ENCODE peak calls at places on chromosomes 16 and 17, in seven cellular contexts. W is activated naive CD8-positive, alpha-beta T cell treated with anti-CD3 and anti-CD28 coated beads, Interleukin-2, amount 50 U/mL, for 24 hours; B is OCI-LY7; M is Calu3; E is HEK293T; C is stimulated activated CD8-positive, alpha-beta memory T cell treated with anti-CD3 and anti-CD28 coated beads, Interleukin-12 subunit alpha, Interleukin-12 subunit beta, amount 100 ng/mL, for 1 hour; Q is adipocyte. Z is an unnamed sample.

GRCh38 chr17:9817086-9817485 is 4.8 kb downstream of the GSG1L2 start:
- DNase-seq in W (no peak), B (no peak), M (peak; percentile 61), E (peak; percentile 47), C (no peak), Q (peak; percentile 2), Z (no peak)

GRCh38 chr17:57747221-57748017 is 2.3 kb upstream of the CCDC182 start:
- DNase-seq in W (peak; percentile 27), B (peak; percentile 83), M (peak; percentile 17), E (peak; percentile 73), C (peak; percentile 6), Q (peak; percentile 85), Z (peak; percentile 53)

GRCh38 chr17:66925811-66926500 is 38.6 kb upstream of the CACNG4 start:
- DNase-seq in W (no peak), B (no peak), M (no peak), E (no peak), C (no peak), Q (no peak), Z (no peak)

GRCh38 chr17:81648013-81648706 is 8.2 kb downstream of the PDE6G start:
- DNase-seq in W (no peak), B (no peak), M (no peak), E (no peak), C (no peak), Q (no peak), Z (no peak)

GRCh38 chr16:17387226-17387625 is 83.5 kb downstream of the XYLT1 start:
- DNase-seq in W (no peak), B (no peak), M (no peak), E (no peak), C (no peak), Q (no peak), Z (no peak)

GRCh38 chr16:56195151-56195550 is 3.9 kb downstream of the GNAO1 start:
- DNase-seq in W (no peak), B (no peak), M (no peak), E (no peak), C (no peak), Q (no peak), Z (no peak)

GRCh38 chr17:57672205-57672632 is 72.9 kb downstream of the CCDC182 start:
- DNase-seq in W (peak; percentile 20), B (peak; percentile 72), M (no peak), E (no peak), C (no peak), Q (peak; percentile 70), Z (no peak)

GRCh38 chr17:16281351-16281750 is 64.3 kb downstream of the PIGL start:
- DNase-seq in W (no peak), B (no peak), M (no peak), E (no peak), C (no peak), Q (peak; percentile 71), Z (no peak)

GRCh38 chr17:35716897-35717839 is 14.3 kb upstream of the RASL10B start:
- DNase-seq in W (no peak), B (no peak), M (no peak), E (no peak), C (no peak), Q (peak; percentile 86), Z (no peak)

GRCh38 chr17:6279659-6280058 is 155.3 kb downstream of the AIPL1 start:
- DNase-seq in W (no peak), B (peak; percentile 13), M (peak; percentile 55), E (no peak), C (no peak), Q (no peak), Z (peak; percentile 9)

GRCh38 chr17:13753151-13753550 is 151.4 kb upstream of the HS3ST3A1 start:
- DNase-seq in W (no peak), B (no peak), M (no peak), E (no peak), C (no peak), Q (no peak), Z (peak; percentile 3)

GRCh38 chr17:27533874-27534815 is 77.9 kb downstream of the KSR1 start:
- DNase-seq in W (no peak), B (no peak), M (no peak), E (no peak), C (no peak), Q (peak; percentile 86), Z (no peak)

GRCh38 chr17:71402661-71403141 is 718.1 kb upstream of the SOX9 start:
- DNase-seq in W (no peak), B (no peak), M (peak; percentile 28), E (no peak), C (no peak), Q (no peak), Z (no peak)

GRCh38 chr16:64926476-64926875 is 195.4 kb downstream of the CDH11 start:
- DNase-seq in W (no peak), B (no peak), M (no peak), E (no peak), C (no peak), Q (no peak), Z (no peak)

GRCh38 chr17:37698132-37698615 is 46.7 kb downstream of the HNF1B start:
- DNase-seq in W (peak; percentile 18), B (no peak), M (peak; percentile 81), E (no peak), C (no peak), Q (no peak), Z (no peak)

GRCh38 chr17:72126575-72127486 is 6.0 kb downstream of the SOX9 start:
- DNase-seq in W (no peak), B (no peak), M (peak; percentile 61), E (peak; percentile 16), C (no peak), Q (peak; percentile 45), Z (no peak)

GRCh38 chr17:39699818-39700147 is at the start of gene ERBB2:
- DNase-seq in W (no peak), B (no peak), M (peak; percentile 100), E (peak; percentile 60), C (no peak), Q (peak; percentile 93), Z (no peak)

GRCh38 chr16:12462690-12463646 is 340.7 kb downstream of the CPPED1 start:
- DNase-seq in W (no peak), B (no peak), M (no peak), E (no peak), C (no peak), Q (peak; percentile 27), Z (no peak)

GRCh38 chr17:37789166-37789565 is 44.3 kb upstream of the HNF1B start:
- DNase-seq in W (no peak), B (no peak), M (no peak), E (no peak), C (no peak), Q (no peak), Z (no peak)

GRCh38 chr17:68299817-68300216 is 8.5 kb downstream of the ARSG start:
- DNase-seq in W (no peak), B (no peak), M (no peak), E (no peak), C (no peak), Q (no peak), Z (no peak)

GRCh38 chr16:27425961-27426360 is 24.0 kb downstream of the IL21R start:
- DNase-seq in W (no peak), B (no peak), M (no peak), E (no peak), C (no peak), Q (no peak), Z (no peak)

GRCh38 chr16:89921699-89922476 is 1.3 kb upstream of the TUBB3 start:
- DNase-seq in W (no peak), B (peak; percentile 57), M (peak; percentile 94), E (peak; percentile 41), C (no peak), Q (peak; percentile 96), Z (peak; percentile 76)

GRCh38 chr16:27145630-27146029 is 57.7 kb upstream of the KDM8 start:
- DNase-seq in W (no peak), B (no peak), M (no peak), E (no peak), C (no peak), Q (no peak), Z (no peak)

GRCh38 chr17:28180449-28180848 is 138.0 kb downstream of the NLK start:
- DNase-seq in W (no peak), B (no peak), M (no peak), E (no peak), C (no peak), Q (peak; percentile 58), Z (no peak)

GRCh38 chr17:39763046-39763800 is 25.5 kb downstream of the GRB7 start:
- DNase-seq in W (no peak), B (no peak), M (no peak), E (no peak), C (no peak), Q (no peak), Z (no peak)

GRCh38 chr17:44309472-44309871 is 1.1 kb downstream of the RUNDC3A start:
- DNase-seq in W (no peak), B (no peak), M (peak; percentile 61), E (no peak), C (no peak), Q (no peak), Z (no peak)

GRCh38 chr17:75689441-75689873 is 22.3 kb downstream of the SAP30BP start:
- DNase-seq in W (peak; percentile 32), B (peak; percentile 98), M (no peak), E (no peak), C (no peak), Q (no peak), Z (no peak)

GRCh38 chr17:13888043-13888442 is 181.3 kb upstream of the COX10 start:
- DNase-seq in W (no peak), B (no peak), M (no peak), E (peak; percentile 20), C (no peak), Q (peak; percentile 43), Z (peak; percentile 3)

GRCh38 chr17:27579304-27579703 is 51.7 kb upstream of the LGALS9 start:
- DNase-seq in W (no peak), B (no peak), M (no peak), E (no peak), C (no peak), Q (no peak), Z (no peak)

GRCh38 chr17:16961792-16962191 is 10.1 kb downstream of the TNFRSF13B start:
- DNase-seq in W (no peak), B (no peak), M (no peak), E (no peak), C (no peak), Q (no peak), Z (no peak)

GRCh38 chr17:8001976-8002645 is at the start of gene GUCY2D:
- DNase-seq in W (no peak), B (no peak), M (no peak), E (no peak), C (no peak), Q (no peak), Z (no peak)

GRCh38 chr16:81645303-81645702 is 133.8 kb upstream of the PLCG2 start:
- DNase-seq in W (no peak), B (no peak), M (no peak), E (no peak), C (no peak), Q (peak; percentile 74), Z (no peak)

GRCh38 chr17:37605813-37606505 is 3.3 kb downstream of the SYNRG start:
- DNase-seq in W (peak; percentile 45), B (peak; percentile 78), M (no peak), E (no peak), C (peak; percentile 20), Q (peak; percentile 13), Z (no peak)

GRCh38 chr17:1050996-1051925 is 54.3 kb downstream of the TIMM22 start:
- DNase-seq in W (no peak), B (no peak), M (no peak), E (no peak), C (no peak), Q (no peak), Z (no peak)

GRCh38 chr17:42286411-42287295 is 1.6 kb upstream of the STAT5A start:
- DNase-seq in W (no peak), B (no peak), M (no peak), E (no peak), C (no peak), Q (no peak), Z (peak; percentile 71)

GRCh38 chr17:3479988-3480387 is 4.2 kb downstream of the ASPA start:
- DNase-seq in W (no peak), B (no peak), M (no peak), E (no peak), C (no peak), Q (no peak), Z (no peak)

GRCh38 chr16:88938933-88939813 is 37.8 kb downstream of the CBFA2T3 start:
- DNase-seq in W (no peak), B (no peak), M (no peak), E (no peak), C (no peak), Q (peak; percentile 32), Z (no peak)

GRCh38 chr17:82933006-82933310 is 93.1 kb upstream of the ZNF750 start:
- DNase-seq in W (no peak), B (no peak), M (no peak), E (no peak), C (no peak), Q (no peak), Z (no peak)

Z was measured in K562.